ENCODE peak calls at places on chromosomes 16 and 17, in six cellular contexts. O is lower leg skin, I is neural progenitor cell, U is BJ, F is uterus, X is mesendoderm. D is an unnamed sample.

GRCh38 chr16:578870-579405 is 9.2 kb downstream of the PIGQ start:
- DNase-seq in X (peak; percentile 89), U (no peak), I (peak; percentile 89), F (peak; percentile 64), O (no peak), D (no peak)

GRCh38 chr17:48790607-48791127 is 26.4 kb downstream of the TTLL6 start:
- DNase-seq in U (no peak), F (no peak), X (no peak), I (no peak), O (no peak), D (no peak)

GRCh38 chr16:2160915-2161551 is 5.5 kb downstream of the TRAF7 start:
- DNase-seq in F (peak; percentile 82), O (peak; percentile 66), X (no peak), U (no peak), I (no peak), D (no peak)

GRCh38 chr16:74450236-74450635 is 29.0 kb upstream of the CLEC18B start:
- DNase-seq in O (no peak), F (no peak), I (no peak), U (no peak), X (no peak), D (no peak)

GRCh38 chr17:1173456-1174370 is 6.1 kb downstream of the ABR start:
- DNase-seq in O (no peak), U (no peak), X (no peak), F (no peak), I (no peak), D (no peak)

GRCh38 chr16:51881731-51882130 is 665.2 kb downstream of the TOX3 start:
- DNase-seq in X (no peak), F (no peak), I (no peak), O (no peak), U (no peak), D (no peak)

GRCh38 chr16:77213542-77214108 is 14.4 kb downstream of the SYCE1L start:
- DNase-seq in O (no peak), U (peak; percentile 67), X (no peak), I (no peak), F (no peak), D (no peak)

GRCh38 chr17:69175812-69176517 is 34.3 kb upstream of the ABCA6 start:
- DNase-seq in F (no peak), X (no peak), O (no peak), I (no peak), U (peak; percentile 14), D (no peak)

GRCh38 chr17:31680126-31680525 is 178.9 kb downstream of the COPRS start:
- DNase-seq in U (no peak), F (no peak), X (no peak), I (no peak), O (no peak), D (peak; percentile 21)

GRCh38 chr17:79622201-79622601 is 11.3 kb upstream of the RBFOX3 start:
- DNase-seq in O (no peak), F (peak; percentile 4), U (no peak), X (no peak), I (no peak), D (peak; percentile 71)

GRCh38 chr17:42676424-42677011 is at the start of gene PLEKHH3:
- DNase-seq in U (no peak), I (peak; percentile 73), O (no peak), X (no peak), F (no peak), D (no peak)

GRCh38 chr17:39939588-39940419 is 12.3 kb downstream of the LRRC3C start:
- DNase-seq in F (peak; percentile 46), I (peak; percentile 58), X (no peak), O (no peak), U (peak; percentile 76), D (no peak)

GRCh38 chr16:89860747-89861304 is 12.6 kb upstream of the TCF25 start:
- DNase-seq in X (peak; percentile 69), O (no peak), F (peak; percentile 58), I (peak; percentile 72), U (no peak), D (no peak)

GRCh38 chr16:28131743-28132393 is 68.4 kb upstream of the GSG1L start:
- DNase-seq in F (peak; percentile 39), I (no peak), U (no peak), X (no peak), O (no peak), D (no peak)

GRCh38 chr16:29790949-29791844 is 646 bp downstream of the KIF22 start:
- DNase-seq in O (no peak), F (no peak), I (peak; percentile 30), X (no peak), U (no peak), D (no peak)

GRCh38 chr16:77043076-77043475 is 147.9 kb upstream of the MON1B start:
- DNase-seq in U (no peak), X (peak; percentile 39), O (no peak), F (no peak), I (peak; percentile 41), D (no peak)

GRCh38 chr16:90020838-90021382 is 1.7 kb upstream of the DBNDD1 start:
- DNase-seq in X (peak; percentile 71), I (no peak), U (no peak), F (no peak), O (no peak), D (no peak)

GRCh38 chr16:85750021-85750826 is 672 bp downstream of the C16orf74 start:
- DNase-seq in F (peak; percentile 40), X (no peak), I (peak; percentile 59), O (no peak), U (no peak), D (no peak)

GRCh38 chr17:39754958-39755549 is 17.3 kb downstream of the GRB7 start:
- DNase-seq in O (no peak), F (no peak), I (peak; percentile 34), X (peak; percentile 66), U (no peak), D (peak; percentile 76)

GRCh38 chr16:48450367-48450766 is 65.2 kb upstream of the SIAH1 start:
- DNase-seq in U (no peak), I (no peak), X (no peak), F (no peak), O (no peak), D (no peak)

GRCh38 chr17:74893936-74894671 is 671 bp upstream of the FADS6 start:
- DNase-seq in O (no peak), I (no peak), U (no peak), X (no peak), F (no peak), D (no peak)

GRCh38 chr17:74888440-74888839 is 5.0 kb downstream of the FADS6 start:
- DNase-seq in U (no peak), F (no peak), O (no peak), I (no peak), X (no peak), D (no peak)

GRCh38 chr17:74892013-74892841 is 1.2 kb downstream of the FADS6 start:
- DNase-seq in X (no peak), U (no peak), I (no peak), F (no peak), O (no peak), D (no peak)

GRCh38 chr17:74890554-74890953 is 2.9 kb downstream of the FADS6 start:
- DNase-seq in X (no peak), I (no peak), U (no peak), F (no peak), O (no peak), D (no peak)

GRCh38 chr17:74892974-74893911 is at the start of gene FADS6:
- DNase-seq in X (no peak), I (peak; percentile 36), U (no peak), O (no peak), F (no peak), D (no peak)
- H3K4me3 ChIP-seq in X (peak within 1 kb of the TSS; percentile 55), I (peak within 1 kb of the TSS; percentile 54), U (no peak within 1 kb of the TSS), O (peak within 1 kb of the TSS; percentile 5), F (no peak within 1 kb of the TSS), D (peak within 1 kb of the TSS; percentile 63)

GRCh38 chr17:33292981-33293867 is at the start of gene ASIC2:
- DNase-seq in O (no peak), I (peak; percentile 89), X (peak; percentile 75), U (no peak), F (no peak), D (no peak)
- H3K4me3 ChIP-seq in O (no peak within 1 kb of the TSS), I (peak within 1 kb of the TSS; percentile 93), X (no peak within 1 kb of the TSS), U (peak within 1 kb of the TSS; percentile 28), F (peak within 1 kb of the TSS; percentile 29), D (peak within 1 kb of the TSS; percentile 67)

DNA sequence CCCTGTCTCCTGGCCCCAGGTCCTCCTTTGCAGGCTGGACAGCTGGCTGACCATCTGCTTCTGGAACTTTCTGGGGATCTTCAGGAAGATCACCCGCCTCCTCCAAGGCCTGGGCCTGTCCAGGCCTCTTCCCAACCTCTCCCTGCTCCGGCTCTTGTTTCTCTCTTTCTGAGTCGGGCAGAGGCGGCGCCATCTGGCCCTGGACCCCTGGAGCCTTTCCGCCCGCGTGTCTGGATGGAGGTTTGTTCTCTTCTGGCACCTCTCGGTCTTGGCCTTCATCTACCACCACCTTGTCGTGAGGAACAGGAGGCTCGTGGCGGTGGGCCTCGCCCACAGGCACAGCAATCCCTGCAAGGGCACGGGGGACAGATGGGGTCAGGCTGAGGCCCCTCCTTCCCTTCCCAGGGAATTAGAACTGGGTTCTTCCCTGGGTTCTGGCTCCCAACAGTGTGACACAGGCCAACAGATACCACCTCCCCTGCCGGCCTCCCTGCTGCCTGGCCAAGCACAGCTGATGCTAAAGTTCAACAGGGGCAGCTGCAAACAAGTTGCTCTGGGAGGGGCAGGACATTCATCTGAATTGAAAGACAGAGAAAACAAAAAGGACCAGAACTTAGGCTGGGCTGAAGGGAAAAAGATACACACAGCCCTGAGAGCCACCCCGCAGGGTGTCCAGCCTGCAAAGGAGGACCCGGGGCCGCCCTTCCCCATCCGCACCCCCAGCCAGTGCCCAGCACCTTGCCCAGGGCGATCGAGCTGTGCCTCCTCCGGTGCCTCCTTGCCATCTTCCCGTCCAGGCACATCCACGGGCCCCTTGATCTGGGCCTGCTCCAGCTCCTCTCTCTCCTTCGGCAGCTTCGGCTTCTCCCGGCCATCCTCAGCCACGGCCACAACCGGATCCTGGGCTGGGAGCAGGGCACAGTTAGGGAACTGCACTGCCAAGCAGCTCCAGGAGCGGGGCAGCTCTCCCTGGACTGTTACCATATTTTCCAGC is 13.5 kb downstream of the NDUFAF8 start:
- DNase-seq in X (no peak), U (no peak), F (no peak), I (no peak), O (no peak), D (no peak)
- H3K4me3 ChIP-seq in X (no peak overlapping the region), U (no peak overlapping the region), F (no peak overlapping the region), I (no peak overlapping the region), O (no peak overlapping the region), D (no peak overlapping the region)

GRCh38 chr16:66845080-66845410 is 831 bp downstream of the CA7 start:
- DNase-seq in X (no peak), U (no peak), O (no peak), I (no peak), F (peak; percentile 3), D (no peak)

GRCh38 chr16:66842765-66843164 is 1.4 kb upstream of the CA7 start:
- DNase-seq in U (no peak), I (no peak), X (no peak), O (no peak), F (no peak), D (no peak)

GRCh38 chr16:66843191-66843590 is 1.0 kb upstream of the CA7 start:
- DNase-seq in O (no peak), U (no peak), F (no peak), I (no peak), X (no peak), D (no peak)

GRCh38 chr16:66844342-66845079 is at the start of gene CA7:
- DNase-seq in U (no peak), O (no peak), F (peak; percentile 12), X (no peak), I (peak; percentile 34), D (no peak)

GRCh38 chr16:66844009-66844341 is 239 bp upstream of the CA7 start:
- DNase-seq in O (no peak), I (peak; percentile 61), U (no peak), F (peak; percentile 10), X (no peak), D (no peak)
- H3K4me3 ChIP-seq in O (no peak overlapping the region), I (peak overlapping the region; percentile 63), U (peak overlapping the region; percentile 30), F (peak overlapping the region; percentile 0), X (no peak overlapping the region), D (peak overlapping the region; percentile 69)

GRCh38 chr17:80892019-80892855 is 99.4 kb upstream of the CHMP6 start:
- DNase-seq in O (peak; percentile 77), F (peak; percentile 84), I (no peak), U (peak; percentile 93), X (no peak), D (no peak)
- H3K4me3 ChIP-seq in O (no peak overlapping the region), F (no peak overlapping the region), I (no peak overlapping the region), U (no peak overlapping the region), X (no peak overlapping the region), D (no peak overlapping the region)